ENCODE peak calls at places on chromosome 9, in eight cellular contexts. X is fibroblast of the conjunctiva; P is cardiac fibroblast; Y is stimulated activated CD4-positive, alpha-beta T cell treated with anti-CD3 and anti-CD28 coated beads, Interleukin-4, amount 100 ng/mL, for 1 hour; D is HFFc6; A is nephron progenitor cell; I is MCF 10A; J is progenitor cell of endocrine pancreas. H is an unnamed sample.

GRCh38 chr9:114178756-114179450 is 23.6 kb downstream of the COL27A1 start:
- DNase-seq in D (no peak), P (peak), A (no peak), J (no peak), Y (no peak), I (peak), X (no peak), H (no peak)

GRCh38 chr9:93962041-93962440 is 6.9 kb upstream of the BARX1 start:
- DNase-seq in P (no peak), X (no peak), J (no peak), I (no peak), A (no peak), D (no peak), Y (no peak), H (no peak)

GRCh38 chr9:136978073-136978864 is 965 bp downstream of the PTGDS start:
- DNase-seq in X (no peak), D (no peak), J (no peak), A (peak), Y (peak), I (peak), P (peak), H (no peak)

GRCh38 chr9:128335914-128336313 is 4.4 kb upstream of the SLC27A4 start:
- DNase-seq in I (no peak), D (no peak), Y (no peak), J (no peak), P (no peak), A (no peak), X (no peak), H (no peak)

GRCh38 chr9:124256517-124257069 is 1.2 kb upstream of the NEK6 start:
- DNase-seq in I (peak), Y (no peak), A (no peak), X (peak), P (peak), D (peak), J (no peak), H (peak)

GRCh38 chr9:126298319-126298801 is 28.3 kb upstream of the MVB12B start:
- DNase-seq in D (no peak), X (no peak), Y (no peak), A (peak), J (no peak), I (no peak), P (no peak), H (no peak)

GRCh38 chr9:85223506-85224108 is 518.1 kb downstream of the AGTPBP1 start:
- DNase-seq in P (peak), Y (no peak), A (no peak), J (no peak), X (no peak), I (peak), D (peak), H (no peak)

GRCh38 chr9:80842383-80842782 is 847.0 kb downstream of the TLE1 start:
- DNase-seq in I (no peak), X (no peak), P (peak), A (no peak), D (no peak), Y (no peak), J (no peak), H (no peak)

GRCh38 chr9:91379461-91379860 is 17.7 kb upstream of the AUH start:
- DNase-seq in D (no peak), X (no peak), I (no peak), J (no peak), A (no peak), P (peak), Y (no peak), H (no peak)

GRCh38 chr9:92455217-92455616 is 27.1 kb downstream of the ASPN start:
- DNase-seq in J (no peak), D (no peak), P (no peak), Y (no peak), X (no peak), A (no peak), I (peak), H (no peak)

GRCh38 chr9:112887377-112887776 is 3.3 kb downstream of the SLC46A2 start:
- DNase-seq in A (no peak), P (no peak), I (peak), D (no peak), X (no peak), Y (no peak), J (no peak), H (no peak)

GRCh38 chr9:94545940-94546339 is 8.9 kb upstream of the PCAT7 start:
- DNase-seq in P (no peak), X (no peak), D (no peak), J (no peak), I (no peak), A (no peak), Y (no peak), H (no peak)

GRCh38 chr9:129834489-129835127 is 467 bp downstream of the C9orf78 start:
- DNase-seq in D (no peak), X (no peak), I (no peak), A (peak), J (no peak), P (no peak), Y (peak), H (no peak)

GRCh38 chr9:113705306-113705937 is 170.7 kb upstream of the ZNF618 start:
- DNase-seq in Y (no peak), I (no peak), A (no peak), J (no peak), D (no peak), P (no peak), X (no peak), H (no peak)

GRCh38 chr9:33425128-33425533 is 22.3 kb downstream of the AQP3 start:
- DNase-seq in D (peak), X (no peak), I (no peak), A (no peak), Y (no peak), J (no peak), P (no peak), H (no peak)

GRCh38 chr9:8486095-8486494 is 686.5 kb upstream of the DMAC1 start:
- DNase-seq in Y (no peak), D (no peak), A (peak), I (peak), X (peak), J (no peak), P (peak), H (no peak)

GRCh38 chr9:137302176-137303030 is at the start of gene NRARP:
- DNase-seq in A (peak), I (peak), D (peak), P (peak), Y (peak), X (no peak), J (peak), H (no peak)

GRCh38 chr9:100534401-100534800 is 43.5 kb upstream of the CAVIN4 start:
- DNase-seq in D (no peak), I (no peak), X (peak), J (no peak), P (no peak), Y (no peak), A (no peak), H (no peak)

GRCh38 chr9:93119953-93120845 is 13.9 kb downstream of the NINJ1 start:
- DNase-seq in J (no peak), Y (no peak), P (peak), I (peak), A (peak), D (peak), X (peak), H (no peak)

GRCh38 chr9:109179801-109180523 is 12.9 kb upstream of the FRRS1L start:
- DNase-seq in P (no peak), J (no peak), Y (no peak), A (no peak), I (no peak), X (no peak), D (no peak), H (no peak)

GRCh38 chr9:69923972-69924371 is 103.4 kb downstream of the CFAP95 start:
- DNase-seq in J (no peak), X (no peak), D (no peak), Y (no peak), A (no peak), I (no peak), P (no peak), H (no peak)

GRCh38 chr9:29449294-29449693 is 1876.0 kb upstream of the C9orf72 start:
- DNase-seq in X (no peak), J (no peak), D (no peak), A (no peak), Y (no peak), I (no peak), P (no peak), H (no peak)

GRCh38 chr9:88691811-88692210 is 156.8 kb downstream of the NXNL2 start:
- DNase-seq in X (no peak), I (no peak), Y (no peak), A (no peak), D (no peak), P (peak), J (no peak), H (no peak)

GRCh38 chr9:89447416-89447815 is 50.5 kb downstream of the SEMA4D start:
- DNase-seq in X (no peak), J (no peak), D (no peak), A (no peak), P (no peak), I (no peak), Y (no peak), H (no peak)

GRCh38 chr9:115396071-115396529 is 278.1 kb upstream of the TNC start:
- DNase-seq in D (no peak), X (no peak), J (no peak), I (no peak), P (peak), Y (no peak), A (no peak), H (no peak)

GRCh38 chr9:78676623-78677022 is 379.7 kb downstream of the PSAT1 start:
- DNase-seq in Y (no peak), D (peak), A (no peak), I (no peak), P (no peak), X (no peak), J (no peak), H (no peak)

GRCh38 chr9:112475318-112475717 is 11.3 kb upstream of the KIAA1958 start:
- DNase-seq in A (no peak), D (no peak), X (no peak), J (no peak), Y (no peak), P (no peak), I (no peak), H (no peak)

GRCh38 chr9:79559501-79560181 is 12.1 kb upstream of the TLE4 start:
- DNase-seq in P (no peak), Y (no peak), D (no peak), X (no peak), J (no peak), A (no peak), I (no peak), H (no peak)

GRCh38 chr9:136010615-136011341 is 49.6 kb upstream of the UBAC1 start:
- DNase-seq in P (no peak), I (no peak), A (peak), X (no peak), D (no peak), J (no peak), Y (no peak), H (no peak)

GRCh38 chr9:79577969-79578723 is 6.4 kb downstream of the TLE4 start:
- DNase-seq in Y (no peak), I (no peak), X (peak), J (no peak), P (peak), A (no peak), D (peak), H (peak)

GRCh38 chr9:124934290-124934689 is 6.6 kb downstream of the GOLGA1 start:
- DNase-seq in J (no peak), D (peak), A (no peak), X (no peak), I (no peak), P (peak), Y (no peak), H (no peak)

GRCh38 chr9:86993830-86994229 is 46.5 kb upstream of the GAS1 start:
- DNase-seq in X (no peak), P (no peak), I (no peak), Y (no peak), A (no peak), J (no peak), D (no peak), H (no peak)

GRCh38 chr9:122087406-122088200 is 5.5 kb downstream of the TTLL11 start:
- DNase-seq in Y (no peak), I (no peak), X (no peak), A (no peak), D (peak), P (no peak), J (no peak), H (peak)

GRCh38 chr9:87148391-87149237 is 201.3 kb upstream of the GAS1 start:
- DNase-seq in X (peak), A (peak), J (peak), P (peak), Y (no peak), D (peak), I (peak), H (peak)

GRCh38 chr9:131254107-131254491 is 22.2 kb downstream of the FAM78A start:
- DNase-seq in I (no peak), D (no peak), X (no peak), P (no peak), A (no peak), J (no peak), Y (no peak), H (no peak)

GRCh38 chr9:78821126-78821822 is 524.3 kb downstream of the PSAT1 start:
- DNase-seq in X (peak), J (no peak), Y (no peak), I (peak), P (peak), A (no peak), D (peak), H (no peak)

GRCh38 chr9:134036130-134036529 is 10.8 kb downstream of the BRD3OS start:
- DNase-seq in A (no peak), D (no peak), P (no peak), J (no peak), X (no peak), Y (no peak), I (no peak), H (no peak)